ENCODE peak calls at places on chromosomes 16 and 17, in eight cellular contexts. S is psoas muscle, F is tibial artery, O is foreskin keratinocyte, V is heart right ventricle, Q is MM.1S, X is WERI-Rb-1, U is endodermal cell. P is an unnamed sample.

GRCh38 chr16:84315422-84315821 is 20.7 kb downstream of the WFDC1 start:
- DNase-seq in Q (no peak), U (peak), X (no peak), O (no peak), F (no peak), V (no peak), S (no peak), P (no peak)

GRCh38 chr17:75526555-75527270 is 1.2 kb downstream of the LLGL2 start:
- DNase-seq in U (peak), O (no peak), S (no peak), Q (no peak), X (no peak), F (no peak), V (no peak), P (no peak)

GRCh38 chr16:17271687-17272086 is 199.1 kb downstream of the XYLT1 start:
- DNase-seq in U (no peak), O (no peak), F (peak), V (no peak), X (no peak), S (no peak), Q (no peak), P (no peak)

GRCh38 chr16:57770361-57770760 is 31.9 kb downstream of the KIFC3 start:
- DNase-seq in O (no peak), V (no peak), U (no peak), Q (no peak), X (no peak), F (no peak), S (peak), P (no peak)

GRCh38 chr17:79628861-79629547 is 18.2 kb upstream of the RBFOX3 start:
- DNase-seq in Q (no peak), V (no peak), O (no peak), F (peak), U (peak), X (peak), S (no peak), P (no peak)

GRCh38 chr16:49750341-49751011 is 105.4 kb downstream of the ZNF423 start:
- DNase-seq in U (no peak), S (no peak), V (no peak), F (no peak), Q (no peak), X (no peak), O (no peak), P (no peak)

GRCh38 chr17:1532836-1533602 is 16.6 kb upstream of the INPP5K start:
- DNase-seq in U (peak), Q (no peak), S (no peak), V (no peak), X (peak), O (no peak), F (no peak), P (no peak)

GRCh38 chr17:28871056-28871579 is 16.3 kb downstream of the ERAL1 start:
- DNase-seq in Q (peak), O (no peak), V (no peak), F (no peak), U (no peak), S (no peak), X (peak), P (no peak)

GRCh38 chr17:57589151-57590034 is 155.7 kb downstream of the CCDC182 start:
- DNase-seq in U (no peak), F (no peak), S (peak), V (no peak), Q (no peak), X (no peak), O (no peak), P (no peak)

GRCh38 chr17:40431231-40431602 is 12.0 kb upstream of the IGFBP4 start:
- DNase-seq in U (no peak), X (no peak), V (no peak), F (peak), S (no peak), O (no peak), Q (no peak), P (no peak)

GRCh38 chr17:47289302-47289701 is 34.5 kb upstream of the EFCAB13 start:
- DNase-seq in F (no peak), V (no peak), X (no peak), O (no peak), U (no peak), Q (no peak), S (no peak), P (no peak)

GRCh38 chr17:17669081-17669850 is 12.0 kb upstream of the RAI1 start:
- DNase-seq in V (no peak), U (no peak), Q (no peak), F (no peak), X (no peak), S (no peak), O (no peak), P (no peak)

GRCh38 chr17:40109471-40109824 is 9.1 kb upstream of the NR1D1 start:
- DNase-seq in F (peak), Q (peak), V (no peak), O (no peak), X (no peak), S (no peak), U (peak), P (no peak)

GRCh38 chr16:12719972-12720371 is 83.7 kb downstream of the CPPED1 start:
- DNase-seq in O (peak), X (no peak), S (no peak), U (no peak), V (no peak), Q (no peak), F (no peak), P (no peak)
- TF ChIP-seq CTCF in O (no peak), X (no peak), S (no peak), U (no peak), V (no peak), Q (no peak), F (no peak), P (no peak)

GRCh38 chr17:9053406-9053805 is 32.1 kb downstream of the NTN1 start:
- DNase-seq in Q (no peak), U (peak), S (no peak), X (no peak), F (no peak), V (no peak), O (no peak), P (no peak)

GRCh38 chr17:9052921-9053320 is 31.6 kb downstream of the NTN1 start:
- DNase-seq in U (peak), X (no peak), F (no peak), Q (no peak), V (no peak), S (no peak), O (no peak), P (no peak)

GRCh38 chr17:9055281-9055680 is 34.0 kb downstream of the NTN1 start:
- DNase-seq in Q (no peak), S (no peak), O (no peak), U (peak), F (no peak), V (no peak), X (no peak), P (no peak)

GRCh38 chr17:9054146-9054545 is 32.8 kb downstream of the NTN1 start:
- DNase-seq in V (no peak), Q (no peak), U (peak), O (no peak), X (no peak), S (no peak), F (no peak), P (no peak)

GRCh38 chr17:9054611-9055010 is 33.3 kb downstream of the NTN1 start:
- DNase-seq in S (no peak), O (no peak), V (no peak), Q (no peak), U (peak), F (no peak), X (no peak), P (no peak)
- H3K27ac ChIP-seq in S (no peak), O (no peak), V (no peak), Q (no peak), U (no peak), F (no peak), X (no peak), P (no peak)

GRCh38 chr16:81900014-81900413 is 111.3 kb downstream of the SDR42E1 start:
- DNase-seq in Q (no peak), U (no peak), V (no peak), O (no peak), X (no peak), F (no peak), S (no peak), P (no peak)
- TF ChIP-seq CTCF in Q (no peak), U (peak), V (no peak), O (no peak), X (no peak), F (no peak), S (no peak), P (no peak)

GRCh38 chr16:85365120-85365519 is 248.0 kb upstream of the GSE1 start:
- DNase-seq in Q (no peak), F (no peak), X (no peak), S (no peak), U (no peak), O (no peak), V (no peak), P (peak)
- H3K27ac ChIP-seq in Q (no peak), F (no peak), X (peak), S (no peak), U (peak), O (no peak), V (no peak), P (peak)

DNA sequence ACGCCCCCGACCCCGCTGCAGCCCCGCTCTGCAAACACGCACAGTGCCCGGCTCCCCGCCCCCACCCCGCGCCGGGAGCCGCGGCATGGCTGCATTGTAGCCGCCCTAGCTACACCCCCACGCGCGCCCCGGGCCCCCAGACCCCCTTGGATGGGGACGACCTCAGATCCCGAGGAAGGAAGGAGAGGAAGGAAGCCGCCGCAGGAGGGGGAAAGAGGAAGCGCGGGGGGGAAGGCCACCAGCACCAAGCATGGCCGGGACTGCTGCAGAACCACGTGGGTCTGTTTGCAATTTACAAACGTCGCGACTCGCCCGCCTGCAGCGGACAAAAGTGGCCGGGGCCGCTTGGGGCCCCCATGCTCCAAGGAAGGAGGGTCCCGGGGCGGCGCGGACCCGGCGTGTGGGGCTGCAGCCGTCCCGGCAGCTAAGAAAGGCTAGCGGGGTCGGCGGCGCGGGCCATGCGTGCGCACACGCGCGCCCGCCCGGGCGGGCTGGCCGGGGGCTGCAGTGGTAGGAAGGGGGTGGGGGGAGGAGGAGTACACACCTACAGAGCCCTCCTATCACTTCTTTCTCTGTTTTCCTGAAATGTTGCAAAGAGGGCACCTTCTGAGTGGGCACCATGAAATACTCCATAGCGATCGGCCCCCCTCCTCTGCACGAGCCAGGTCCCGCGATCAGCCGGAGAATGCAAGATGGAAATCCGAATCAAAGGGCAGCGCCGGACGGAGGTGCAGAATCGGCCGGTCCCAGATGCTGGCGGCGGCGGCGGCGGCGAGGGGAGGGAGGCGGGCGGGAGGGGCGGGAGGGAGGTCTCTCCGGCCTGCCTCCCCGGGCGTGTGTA is 489 bp downstream of the TFAP4 start:
- DNase-seq in S (peak), X (no peak), U (peak), V (peak), Q (peak), O (no peak), F (peak), P (peak)
- TF ChIP-seq CTCF in S (no peak), X (no peak), U (no peak), V (no peak), Q (no peak), O (no peak), F (no peak), P (peak)

GRCh38 chr17:49696233-49696761 is 11.5 kb downstream of the SLC35B1 start:
- DNase-seq in X (no peak), Q (no peak), U (no peak), S (no peak), V (no peak), O (no peak), F (no peak), P (no peak)
- H3K27ac ChIP-seq in X (no peak), Q (no peak), U (no peak), S (peak), V (no peak), O (no peak), F (peak), P (no peak)

GRCh38 chr17:37406635-37407455 is at the start of the genes ACACA and TADA2A:
- DNase-seq in Q (peak), F (peak), V (peak), X (peak), O (no peak), U (peak), S (peak), P (peak)
- TF ChIP-seq CTCF in Q (no peak), F (peak), V (no peak), X (no peak), O (no peak), U (peak), S (no peak), P (no peak)

DNA sequence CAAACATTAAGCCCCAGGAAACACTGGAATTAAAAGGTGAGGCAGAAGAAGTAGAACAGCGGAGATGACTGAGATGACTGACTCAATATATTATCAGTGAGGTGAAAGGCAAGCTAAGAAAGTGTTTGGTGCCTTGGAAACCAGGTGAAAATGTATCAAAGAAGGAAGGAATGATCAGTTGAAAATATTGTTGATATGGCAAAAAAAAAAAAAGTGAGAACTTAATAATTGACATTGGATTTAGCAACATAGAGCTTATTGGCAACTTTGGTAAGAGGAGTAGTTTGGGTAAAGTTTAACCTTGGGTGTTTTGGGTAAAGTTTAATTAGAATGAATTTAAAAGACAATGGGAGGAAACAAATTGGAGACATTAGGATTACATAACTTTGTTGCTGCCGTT is 127.7 kb upstream of the MYOCD start:
- DNase-seq in S (no peak), O (no peak), V (no peak), X (no peak), U (no peak), F (no peak), Q (no peak), P (no peak)
- H3K27ac ChIP-seq in S (no peak), O (no peak), V (no peak), X (no peak), U (no peak), F (no peak), Q (no peak), P (no peak)

P was measured in RWPE1.